ENCODE peak calls at places on chromosome 16, in four cellular contexts. H, L, P and A are unnamed samples. For H3K27me3, the result is how much of the 10 kb centered on the place peaks cover.

GRCh38 chr16:381788-382717 is at the start of gene PGAP6:
- DNase-seq in H (peak), P (peak), L (no peak), A (peak)

GRCh38 chr16:81652798-81653505 is 126.1 kb upstream of the PLCG2 start:
- DNase-seq in H (no peak), P (no peak), L (no peak), A (peak)

GRCh38 chr16:84061236-84061830 is 18.7 kb upstream of the SLC38A8 start:
- DNase-seq in L (no peak), H (peak), P (peak), A (no peak)

GRCh38 chr16:84970447-84971127 is 40.7 kb downstream of the ZDHHC7 start:
- DNase-seq in H (peak), L (peak), P (peak), A (peak)

GRCh38 chr16:8627456-8627855 is 6.0 kb downstream of the METTL22 start:
- DNase-seq in P (no peak), L (no peak), H (no peak), A (no peak)

GRCh38 chr16:46736695-46737094 is 11.4 kb downstream of the MYLK3 start:
- DNase-seq in L (peak), P (no peak), H (no peak), A (peak)

GRCh38 chr16:77834600-77834963 is 46.2 kb downstream of the VAT1L start:
- DNase-seq in P (no peak), L (peak), H (no peak), A (no peak)

GRCh38 chr16:87648236-87648635 is 45.9 kb downstream of the JPH3 start:
- DNase-seq in L (no peak), P (no peak), H (peak), A (no peak)

GRCh38 chr16:85894266-85894665 is 4.7 kb upstream of the IRF8 start:
- DNase-seq in H (no peak), L (peak), P (no peak), A (peak)

GRCh38 chr16:2096853-2097620 is 38.7 kb downstream of the PKD1 start:
- DNase-seq in H (no peak), P (no peak), L (no peak), A (no peak)

GRCh38 chr16:83533193-83533592 is 274.6 kb upstream of the HSBP1 start:
- DNase-seq in H (no peak), P (no peak), L (peak), A (no peak)

GRCh38 chr16:4261557-4262172 is 11.2 kb downstream of the TFAP4 start:
- DNase-seq in P (peak), L (peak), H (no peak), A (peak)

GRCh38 chr16:31455601-31456314 is 3.5 kb upstream of the ARMC5 start:
- DNase-seq in L (peak), P (no peak), H (peak), A (peak)

GRCh38 chr16:66425651-66426050 is 1.4 kb upstream of the BEAN1 start:
- DNase-seq in L (no peak), P (no peak), H (no peak), A (peak)

GRCh38 chr16:10039220-10040096 is 142.8 kb downstream of the GRIN2A start:
- DNase-seq in L (peak), P (peak), H (no peak), A (peak)

GRCh38 chr16:57544129-57544653 is 1.7 kb downstream of the ADGRG5 start:
- DNase-seq in P (no peak), L (no peak), H (peak), A (peak)

GRCh38 chr16:69827527-69827926 is 65.4 kb downstream of the WWP2 start:
- DNase-seq in P (no peak), L (no peak), H (peak), A (no peak)

GRCh38 chr16:73015612-73016487 is 32.1 kb downstream of the ZFHX3 start:
- DNase-seq in P (no peak), H (peak), L (no peak), A (peak)

GRCh38 chr16:17470002-17470870 is 524 bp downstream of the XYLT1 start:
- DNase-seq in L (no peak), H (no peak), P (peak), A (peak)

GRCh38 chr16:17474037-17474436 is 3.3 kb upstream of the XYLT1 start:
- DNase-seq in L (peak), H (peak), P (peak), A (no peak)

GRCh38 chr16:17469742-17470001 is 1.1 kb downstream of the XYLT1 start:
- DNase-seq in H (no peak), P (no peak), L (no peak), A (peak)

GRCh38 chr16:17470871-17471744 is at the start of gene XYLT1:
- DNase-seq in P (peak), H (peak), L (peak), A (peak)

DNA sequence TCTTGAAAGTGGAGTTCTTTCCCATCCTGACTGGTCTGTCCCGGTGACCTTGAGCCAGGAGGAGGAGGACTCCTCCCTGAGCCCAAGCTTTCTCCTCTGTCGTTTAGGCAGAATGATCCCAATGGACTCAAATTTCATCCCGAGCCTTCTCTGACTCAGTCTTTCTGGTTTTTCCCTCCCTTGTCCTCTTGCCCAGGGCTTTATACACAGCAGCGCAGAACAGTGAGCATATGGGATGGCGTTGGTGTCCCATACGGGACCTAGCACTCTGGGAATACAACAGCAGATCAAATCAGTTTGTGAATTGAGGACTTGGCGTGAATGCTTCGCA is 950 bp upstream of the XYLT1 start:
- DNase-seq in L (no peak), P (no peak), H (no peak), A (no peak)
- H3K4me3 ChIP-seq in L (no peak), P (no peak), H (no peak), A (no peak)

GRCh38 chr16:89472711-89473075 is 17.7 kb downstream of the ANKRD11 start:
- DNase-seq in P (no peak), H (no peak), L (no peak), A (no peak)
- H3K27ac ChIP-seq in P (no peak), H (no peak), L (no peak), A (no peak)

GRCh38 chr16:16934660-16935059 is 536.1 kb downstream of the XYLT1 start:
- DNase-seq in L (no peak), P (no peak), H (no peak), A (no peak)

GRCh38 chr16:16938009-16938408 is 532.8 kb downstream of the XYLT1 start:
- DNase-seq in L (peak), P (no peak), H (no peak), A (peak)

GRCh38 chr16:16933861-16934260 is 536.9 kb downstream of the XYLT1 start:
- DNase-seq in P (no peak), H (no peak), L (peak), A (peak)

GRCh38 chr16:16940351-16940750 is 530.4 kb downstream of the XYLT1 start:
- DNase-seq in P (no peak), L (peak), H (no peak), A (no peak)

DNA sequence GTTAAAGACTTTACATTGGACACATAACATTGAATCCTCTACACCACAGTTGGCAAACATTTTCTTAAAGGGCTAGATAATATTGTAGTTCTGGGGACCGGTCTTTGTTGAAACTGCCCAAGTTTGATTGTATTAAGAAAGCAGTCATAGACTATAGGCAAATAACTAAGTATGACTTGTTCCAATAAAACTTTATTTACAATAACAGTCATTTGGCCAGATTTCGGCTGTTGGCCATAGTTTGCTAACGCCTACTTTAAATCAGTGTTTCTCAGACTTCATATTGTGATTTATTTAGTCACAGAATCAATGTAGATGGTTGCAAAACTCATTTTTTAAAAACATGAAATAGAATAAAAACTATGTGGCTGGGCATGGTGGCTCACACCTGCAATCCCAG is 531.8 kb downstream of the XYLT1 start:
- DNase-seq in P (no peak), H (no peak), L (no peak), A (no peak)
- H3K27me3 ChIP-seq in P (under half), H (under half), L (under half), A (under half)

GRCh38 chr16:54712866-54713265 is 217.8 kb upstream of the IRX5 start:
- DNase-seq in L (no peak), H (no peak), P (no peak), A (no peak)

GRCh38 chr16:54706406-54706805 is 224.3 kb upstream of the IRX5 start:
- DNase-seq in H (no peak), L (no peak), P (no peak), A (no peak)

GRCh38 chr16:54707813-54708212 is 222.9 kb upstream of the IRX5 start:
- DNase-seq in L (no peak), H (no peak), P (no peak), A (no peak)
- H3K4me3 ChIP-seq in L (no peak), H (no peak), P (no peak), A (no peak)